ENCODE peak calls at places on chromosomes 4 and X, in six cellular contexts. One of them, this sample, is unnamed.

GRCh38 chr4:76055005-76055404 is 19.1 kb upstream of the CXCL11 start:
- DNase-seq in thoracic aorta: no peak
- DNase-seq in H9: no peak
- DNase-seq in heart left ventricle: no peak
- DNase-seq in CD8-positive, alpha-beta memory T cell: no peak
- DNase-seq in stomach: no peak
- DNase-seq in this sample: no peak

GRCh38 chr4:134935320-134935719 is 733.7 kb upstream of the PABPC4L start:
- DNase-seq in thoracic aorta: no peak
- DNase-seq in stomach: peak; percentile 26
- DNase-seq in heart left ventricle: no peak
- DNase-seq in H9: no peak
- DNase-seq in CD8-positive, alpha-beta memory T cell: no peak
- DNase-seq in this sample: peak; percentile 44

GRCh38 chr4:77433102-77433733 is 172.4 kb upstream of the CXCL13 start:
- DNase-seq in H9: peak; percentile 39
- DNase-seq in thoracic aorta: no peak
- DNase-seq in CD8-positive, alpha-beta memory T cell: no peak
- DNase-seq in heart left ventricle: no peak
- DNase-seq in stomach: no peak
- DNase-seq in this sample: peak; percentile 23

GRCh38 chr4:142098380-142098779 is 462.0 kb downstream of the IL15 start:
- DNase-seq in stomach: no peak
- DNase-seq in heart left ventricle: no peak
- DNase-seq in thoracic aorta: no peak
- DNase-seq in H9: no peak
- DNase-seq in CD8-positive, alpha-beta memory T cell: no peak
- DNase-seq in this sample: no peak

GRCh38 chr4:82452026-82452425 is 21.6 kb downstream of the ENOPH1 start:
- DNase-seq in H9: no peak
- DNase-seq in stomach: no peak
- DNase-seq in heart left ventricle: no peak
- DNase-seq in CD8-positive, alpha-beta memory T cell: no peak
- DNase-seq in thoracic aorta: no peak
- DNase-seq in this sample: no peak

GRCh38 chr4:55912249-55912648 is 36.5 kb upstream of the CEP135 start:
- DNase-seq in heart left ventricle: no peak
- DNase-seq in thoracic aorta: no peak
- DNase-seq in stomach: no peak
- DNase-seq in CD8-positive, alpha-beta memory T cell: no peak
- DNase-seq in H9: no peak
- DNase-seq in this sample: no peak

GRCh38 chrX:1717326-1717725 is 102.5 kb downstream of the ASMT start:
- DNase-seq in heart left ventricle: no peak
- DNase-seq in H9: no peak
- DNase-seq in thoracic aorta: no peak
- DNase-seq in CD8-positive, alpha-beta memory T cell: no peak
- DNase-seq in stomach: no peak
- DNase-seq in this sample: no peak

GRCh38 chr4:170978990-170979389 is 834.2 kb upstream of the GALNTL6 start:
- DNase-seq in H9: peak; percentile 33
- DNase-seq in thoracic aorta: no peak
- DNase-seq in heart left ventricle: no peak
- DNase-seq in CD8-positive, alpha-beta memory T cell: no peak
- DNase-seq in stomach: no peak
- DNase-seq in this sample: no peak

GRCh38 chr4:30396772-30397475 is 323.2 kb upstream of the PCDH7 start:
- DNase-seq in heart left ventricle: no peak
- DNase-seq in H9: no peak
- DNase-seq in thoracic aorta: no peak
- DNase-seq in CD8-positive, alpha-beta memory T cell: no peak
- DNase-seq in stomach: no peak
- DNase-seq in this sample: no peak

GRCh38 chr4:94545296-94545695 is 93.6 kb downstream of the PDLIM5 start:
- DNase-seq in heart left ventricle: no peak
- DNase-seq in stomach: no peak
- DNase-seq in H9: no peak
- DNase-seq in CD8-positive, alpha-beta memory T cell: no peak
- DNase-seq in thoracic aorta: no peak
- DNase-seq in this sample: no peak
- H3K27ac ChIP-seq in heart left ventricle: no peak overlapping the region
- H3K27ac ChIP-seq in stomach: no peak overlapping the region
- H3K27ac ChIP-seq in H9: no peak overlapping the region
- H3K27ac ChIP-seq in CD8-positive, alpha-beta memory T cell: no peak overlapping the region
- H3K27ac ChIP-seq in thoracic aorta: no peak overlapping the region
- H3K27ac ChIP-seq in this sample: no peak overlapping the region

GRCh38 chr4:119290598-119290997 is 31.3 kb downstream of the FABP2 start:
- DNase-seq in CD8-positive, alpha-beta memory T cell: no peak
- DNase-seq in heart left ventricle: no peak
- DNase-seq in H9: no peak
- DNase-seq in thoracic aorta: no peak
- DNase-seq in stomach: no peak
- DNase-seq in this sample: no peak

GRCh38 chr4:119289313-119289712 is 32.6 kb downstream of the FABP2 start:
- DNase-seq in CD8-positive, alpha-beta memory T cell: no peak
- DNase-seq in H9: no peak
- DNase-seq in heart left ventricle: no peak
- DNase-seq in stomach: no peak
- DNase-seq in thoracic aorta: no peak
- DNase-seq in this sample: no peak

GRCh38 chr4:119286377-119287002 is 35.4 kb downstream of the FABP2 start:
- DNase-seq in stomach: no peak
- DNase-seq in heart left ventricle: no peak
- DNase-seq in thoracic aorta: no peak
- DNase-seq in H9: no peak
- DNase-seq in CD8-positive, alpha-beta memory T cell: no peak
- DNase-seq in this sample: no peak

GRCh38 chr4:119281374-119281773 is 40.6 kb downstream of the FABP2 start:
- DNase-seq in heart left ventricle: no peak
- DNase-seq in CD8-positive, alpha-beta memory T cell: no peak
- DNase-seq in thoracic aorta: no peak
- DNase-seq in stomach: no peak
- DNase-seq in H9: no peak
- DNase-seq in this sample: no peak

GRCh38 chr4:119284876-119285611 is 36.9 kb downstream of the FABP2 start:
- DNase-seq in CD8-positive, alpha-beta memory T cell: no peak
- DNase-seq in thoracic aorta: no peak
- DNase-seq in H9: no peak
- DNase-seq in heart left ventricle: no peak
- DNase-seq in stomach: no peak
- DNase-seq in this sample: no peak
- H3K27ac ChIP-seq in CD8-positive, alpha-beta memory T cell: no peak overlapping the region
- H3K27ac ChIP-seq in thoracic aorta: peak overlapping the region; percentile 48
- H3K27ac ChIP-seq in H9: no peak overlapping the region
- H3K27ac ChIP-seq in heart left ventricle: no peak overlapping the region
- H3K27ac ChIP-seq in stomach: peak overlapping the region; percentile 50
- H3K27ac ChIP-seq in this sample: no peak overlapping the region

GRCh38 chr4:24557036-24558022 is 27.0 kb downstream of the DHX15 start:
- DNase-seq in thoracic aorta: no peak
- DNase-seq in CD8-positive, alpha-beta memory T cell: no peak
- DNase-seq in stomach: no peak
- DNase-seq in heart left ventricle: no peak
- DNase-seq in H9: no peak
- DNase-seq in this sample: no peak
- H3K27ac ChIP-seq in thoracic aorta: no peak overlapping the region
- H3K27ac ChIP-seq in CD8-positive, alpha-beta memory T cell: no peak overlapping the region
- H3K27ac ChIP-seq in stomach: no peak overlapping the region
- H3K27ac ChIP-seq in heart left ventricle: no peak overlapping the region
- H3K27ac ChIP-seq in H9: no peak overlapping the region
- H3K27ac ChIP-seq in this sample: no peak overlapping the region

GRCh38 chr4:185560316-185560715 is 25.0 kb upstream of the PDLIM3 start:
- DNase-seq in stomach: no peak
- DNase-seq in CD8-positive, alpha-beta memory T cell: no peak
- DNase-seq in heart left ventricle: no peak
- DNase-seq in H9: no peak
- DNase-seq in thoracic aorta: no peak
- DNase-seq in this sample: no peak
- H3K27ac ChIP-seq in stomach: peak overlapping the region; percentile 53
- H3K27ac ChIP-seq in CD8-positive, alpha-beta memory T cell: no peak overlapping the region
- H3K27ac ChIP-seq in heart left ventricle: no peak overlapping the region
- H3K27ac ChIP-seq in H9: no peak overlapping the region
- H3K27ac ChIP-seq in thoracic aorta: peak overlapping the region; percentile 52
- H3K27ac ChIP-seq in this sample: peak overlapping the region; percentile 73

GRCh38 chr4:7832331-7832730 is 107.3 kb downstream of the AFAP1 start:
- DNase-seq in heart left ventricle: no peak
- DNase-seq in CD8-positive, alpha-beta memory T cell: no peak
- DNase-seq in H9: no peak
- DNase-seq in thoracic aorta: no peak
- DNase-seq in stomach: no peak
- DNase-seq in this sample: no peak
- H3K27ac ChIP-seq in heart left ventricle: no peak overlapping the region
- H3K27ac ChIP-seq in CD8-positive, alpha-beta memory T cell: no peak overlapping the region
- H3K27ac ChIP-seq in H9: no peak overlapping the region
- H3K27ac ChIP-seq in thoracic aorta: peak overlapping the region; percentile 64
- H3K27ac ChIP-seq in stomach: peak overlapping the region; percentile 63
- H3K27ac ChIP-seq in this sample: no peak overlapping the region

GRCh38 chrX:11837437-11837836 is 79.4 kb downstream of the MSL3 start:
- DNase-seq in CD8-positive, alpha-beta memory T cell: no peak
- DNase-seq in thoracic aorta: no peak
- DNase-seq in stomach: no peak
- DNase-seq in heart left ventricle: no peak
- DNase-seq in H9: no peak
- DNase-seq in this sample: no peak
- H3K27ac ChIP-seq in CD8-positive, alpha-beta memory T cell: no peak overlapping the region
- H3K27ac ChIP-seq in thoracic aorta: no peak overlapping the region
- H3K27ac ChIP-seq in stomach: no peak overlapping the region
- H3K27ac ChIP-seq in heart left ventricle: no peak overlapping the region
- H3K27ac ChIP-seq in H9: no peak overlapping the region
- H3K27ac ChIP-seq in this sample: no peak overlapping the region

GRCh38 chrX:41824551-41824950 is 98.8 kb downstream of the CASK start:
- DNase-seq in CD8-positive, alpha-beta memory T cell: no peak
- DNase-seq in thoracic aorta: no peak
- DNase-seq in stomach: no peak
- DNase-seq in H9: no peak
- DNase-seq in heart left ventricle: no peak
- DNase-seq in this sample: no peak

GRCh38 chrX:41827886-41828285 is 95.5 kb downstream of the CASK start:
- DNase-seq in stomach: no peak
- DNase-seq in CD8-positive, alpha-beta memory T cell: no peak
- DNase-seq in H9: no peak
- DNase-seq in thoracic aorta: no peak
- DNase-seq in heart left ventricle: no peak
- DNase-seq in this sample: peak; percentile 9

GRCh38 chrX:41825796-41826195 is 97.6 kb downstream of the CASK start:
- DNase-seq in H9: no peak
- DNase-seq in stomach: no peak
- DNase-seq in thoracic aorta: no peak
- DNase-seq in CD8-positive, alpha-beta memory T cell: no peak
- DNase-seq in heart left ventricle: no peak
- DNase-seq in this sample: no peak

GRCh38 chrX:41823402-41823801 is 99.4 kb downstream of the GPR82 start:
- DNase-seq in thoracic aorta: no peak
- DNase-seq in CD8-positive, alpha-beta memory T cell: no peak
- DNase-seq in stomach: no peak
- DNase-seq in H9: no peak
- DNase-seq in heart left ventricle: no peak
- DNase-seq in this sample: no peak

DNA sequence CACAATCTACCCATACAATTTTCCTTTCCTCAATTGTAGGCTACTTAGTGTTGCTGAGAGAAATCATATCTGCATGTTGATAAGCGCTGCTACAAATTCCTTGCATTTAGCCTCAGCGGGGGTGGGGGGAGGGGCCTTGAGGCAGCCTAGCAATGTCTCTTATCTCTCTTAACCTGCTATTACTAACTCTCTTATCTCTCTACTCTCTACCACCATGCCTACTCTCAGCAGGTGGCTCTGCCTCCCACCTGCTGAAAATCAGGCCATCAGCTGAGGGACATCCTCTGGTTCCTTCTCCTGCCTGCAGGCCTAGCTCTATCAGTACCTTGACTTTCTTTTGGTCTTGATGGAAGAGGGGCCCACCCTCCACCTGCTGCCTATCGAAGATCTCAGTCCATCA is 98.9 kb downstream of the GPR82 start:
- DNase-seq in heart left ventricle: no peak
- DNase-seq in thoracic aorta: no peak
- DNase-seq in CD8-positive, alpha-beta memory T cell: no peak
- DNase-seq in stomach: no peak
- DNase-seq in H9: no peak
- DNase-seq in this sample: no peak
- H3K27ac ChIP-seq in heart left ventricle: no peak overlapping the region
- H3K27ac ChIP-seq in thoracic aorta: peak overlapping the region; percentile 56
- H3K27ac ChIP-seq in CD8-positive, alpha-beta memory T cell: no peak overlapping the region
- H3K27ac ChIP-seq in stomach: no peak overlapping the region
- H3K27ac ChIP-seq in H9: no peak overlapping the region
- H3K27ac ChIP-seq in this sample: no peak overlapping the region

This sample was measured in WERI-Rb-1.